ENCODE peak calls at places on chromosome X, in five cellular contexts. N, K, X, E and G are unnamed samples. For H3K4me1, the result is how much of the 10 kb centered on the place peaks cover.

GRCh38 chrX:2397648-2398340 is 103.0 kb downstream of the DHRSX start:
- DNase-seq in X (peak), K (no peak), E (no peak), N (no peak), G (no peak)

GRCh38 chrX:103376979-103377324 is 614 bp downstream of the BEX3 start:
- DNase-seq in K (no peak), E (no peak), N (no peak), X (peak), G (peak)

GRCh38 chrX:51955200-51955599 is 61.8 kb downstream of the MAGED1 start:
- DNase-seq in X (no peak), N (no peak), K (peak), E (no peak), G (no peak)

GRCh38 chrX:21193196-21193595 is 181.0 kb upstream of the CNKSR2 start:
- DNase-seq in K (no peak), E (no peak), N (no peak), X (no peak), G (no peak)

GRCh38 chrX:107596651-107597050 is 31.7 kb upstream of the PRPS1 start:
- DNase-seq in N (no peak), K (no peak), E (no peak), X (no peak), G (peak)

GRCh38 chrX:3663576-3664290 is 49.7 kb downstream of the PRKX start:
- DNase-seq in E (peak), N (no peak), X (no peak), K (no peak), G (no peak)

GRCh38 chrX:148380614-148381561 is 119.5 kb upstream of the AFF2 start:
- DNase-seq in E (no peak), N (no peak), K (peak), X (no peak), G (no peak)

GRCh38 chrX:134171661-134172587 is 65.1 kb upstream of the CCDC160 start:
- DNase-seq in K (no peak), E (peak), X (peak), N (no peak), G (peak)

GRCh38 chrX:116972362-116972761 is 509.6 kb upstream of the CT83 start:
- DNase-seq in X (no peak), N (no peak), E (no peak), K (no peak), G (no peak)

GRCh38 chrX:22399793-22400192 is 127.1 kb downstream of the CBLL2 start:
- DNase-seq in N (no peak), K (no peak), E (no peak), X (no peak), G (no peak)

GRCh38 chrX:826026-826425 is 195.4 kb downstream of the SHOX start:
- DNase-seq in K (no peak), X (no peak), N (no peak), E (no peak), G (no peak)

GRCh38 chrX:69238153-69238959 is 73.1 kb upstream of the PJA1 start:
- DNase-seq in K (no peak), N (no peak), E (no peak), X (no peak), G (no peak)

GRCh38 chrX:34300871-34301270 is 168.8 kb upstream of the FAM47A start:
- DNase-seq in X (peak), N (no peak), K (peak), E (no peak), G (peak)

GRCh38 chrX:105475801-105476200 is 255.3 kb upstream of the TEX13A start:
- DNase-seq in K (no peak), X (no peak), N (no peak), E (no peak), G (no peak)

GRCh38 chrX:76172325-76172887 is 456 bp upstream of the PBDC1 start:
- DNase-seq in X (no peak), K (no peak), N (no peak), E (no peak), G (peak)

GRCh38 chrX:126819429-126819828 is at the start of gene PRR32:
- DNase-seq in E (no peak), K (no peak), N (no peak), X (no peak), G (no peak)

GRCh38 chrX:139298437-139298836 is 232.1 kb upstream of the F9 start:
- DNase-seq in K (no peak), X (no peak), E (no peak), N (no peak), G (no peak)

GRCh38 chrX:31237189-31237588 is 165.3 kb upstream of the FTHL17 start:
- DNase-seq in E (no peak), K (no peak), N (no peak), X (no peak), G (no peak)

GRCh38 chrX:92209936-92210335 is 430.8 kb downstream of the PCDH11X start:
- DNase-seq in K (no peak), X (no peak), E (no peak), N (no peak), G (peak)

GRCh38 chrX:68999351-68999750 is 165.9 kb downstream of the PJA1 start:
- DNase-seq in N (peak), E (no peak), X (no peak), K (no peak), G (peak)

GRCh38 chrX:24202465-24203031 is 53.0 kb downstream of the ZFX start:
- DNase-seq in N (no peak), K (no peak), E (no peak), X (no peak), G (no peak)
- H3K4me1 ChIP-seq in N (under half), K (under half), E (under half), X (under half), G (under half)

DNA sequence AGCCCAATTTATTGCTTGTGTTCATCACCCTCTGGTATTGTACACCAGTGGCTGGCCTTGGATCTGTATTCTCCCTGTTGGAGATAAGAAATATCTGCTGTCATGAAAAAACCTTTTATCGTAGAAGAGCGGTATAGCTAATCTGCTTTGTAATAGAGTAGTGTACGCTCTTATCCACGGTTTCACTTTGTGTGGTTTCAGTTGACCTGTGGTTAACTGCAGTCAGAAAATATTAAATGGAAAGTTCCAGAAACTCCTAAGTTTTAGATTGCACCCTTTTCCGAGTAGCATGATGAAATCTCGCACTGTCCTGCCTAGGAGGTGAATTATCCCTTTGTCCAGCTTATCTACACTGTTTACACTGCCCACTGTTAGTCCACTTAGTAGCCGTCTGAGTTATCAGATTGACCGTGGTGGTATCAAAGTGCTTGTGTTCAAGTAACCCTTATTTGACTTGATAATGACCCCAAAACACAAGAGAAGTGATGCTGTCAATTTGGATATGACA is 42.4 kb downstream of the KDM6A start:
- DNase-seq in E (no peak), X (peak), K (no peak), N (no peak), G (no peak)
- H3K4me1 ChIP-seq in E (under half), X (under half), K (under half), N (under half), G (under half)

GRCh38 chrX:151183912-151184565 is 7.7 kb downstream of the GPR50 start:
- DNase-seq in E (no peak), X (no peak), N (no peak), K (no peak), G (no peak)

GRCh38 chrX:151180400-151180799 is 4.0 kb downstream of the GPR50 start:
- DNase-seq in X (no peak), N (no peak), E (no peak), K (no peak), G (no peak)

GRCh38 chrX:151183233-151183632 is 6.8 kb downstream of the GPR50 start:
- DNase-seq in K (no peak), N (no peak), X (no peak), E (no peak), G (no peak)

GRCh38 chrX:151178746-151179145 is 2.4 kb downstream of the GPR50 start:
- DNase-seq in E (no peak), X (no peak), K (no peak), N (no peak), G (no peak)

GRCh38 chrX:151181088-151181487 is 4.7 kb downstream of the GPR50 start:
- DNase-seq in X (no peak), K (no peak), E (no peak), N (no peak), G (no peak)
- H3K4me1 ChIP-seq in X (under half), K (under half), E (under half), N (under half), G (under half)

GRCh38 chrX:13043938-13044337 is 482 bp downstream of the FAM9C start:
- DNase-seq in X (no peak), K (no peak), N (no peak), E (no peak), G (no peak)
- H3K4me1 ChIP-seq in X (under half), K (under half), N (under half), E (under half), G (under half)

DNA sequence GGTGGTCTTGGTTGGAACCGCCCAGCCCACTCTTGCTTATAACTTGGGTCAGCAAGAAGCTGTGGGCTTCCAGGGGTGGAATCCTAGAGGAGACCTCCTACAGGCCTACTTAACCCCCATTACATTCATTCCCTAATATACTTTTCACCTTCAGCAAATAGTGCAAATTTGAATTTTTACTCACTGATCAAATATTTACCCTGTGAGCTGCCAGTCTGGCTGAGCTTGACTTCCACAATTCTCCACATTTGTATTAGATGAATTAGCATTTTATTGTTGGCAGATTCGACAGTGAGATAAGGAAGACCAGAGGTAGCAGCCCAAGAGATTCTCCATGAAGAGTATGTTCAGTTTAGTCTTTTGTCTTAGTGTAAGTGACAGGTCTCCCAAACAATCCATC is 199.6 kb downstream of the BCOR start:
- DNase-seq in K (no peak), E (no peak), N (no peak), X (no peak), G (no peak)
- H3K4me1 ChIP-seq in K (under half), E (under half), N (under half), X (under half), G (under half)

GRCh38 chrX:119685225-119686066 is 7.5 kb downstream of the SEPTIN6 start:
- DNase-seq in N (no peak), K (peak), E (peak), X (no peak), G (peak)
- H3K4me1 ChIP-seq in N (under half), K (half or more), E (under half), X (under half), G (under half)

GRCh38 chrX:154717824-154718223 is 33.1 kb downstream of the GAB3 start:
- DNase-seq in K (no peak), E (no peak), N (no peak), X (peak), G (peak)

GRCh38 chrX:154719132-154719675 is 31.7 kb downstream of the GAB3 start:
- DNase-seq in N (no peak), K (no peak), X (peak), E (no peak), G (no peak)

GRCh38 chrX:154718607-154719006 is 32.3 kb downstream of the GAB3 start:
- DNase-seq in E (no peak), N (no peak), K (no peak), X (no peak), G (no peak)

GRCh38 chrX:154721155-154721554 is 29.7 kb downstream of the GAB3 start:
- DNase-seq in N (no peak), K (no peak), X (no peak), E (no peak), G (no peak)

GRCh38 chrX:154720067-154720466 is 30.8 kb downstream of the GAB3 start:
- DNase-seq in E (no peak), X (no peak), K (no peak), N (no peak), G (no peak)
- H3K4me1 ChIP-seq in E (under half), X (under half), K (under half), N (under half), G (under half)

GRCh38 chrX:118520206-118520857 is 24.7 kb downstream of the DOCK11 start:
- DNase-seq in N (no peak), X (peak), E (no peak), K (no peak), G (no peak)
- H3K4me1 ChIP-seq in N (under half), X (under half), E (under half), K (under half), G (under half)

GRCh38 chrX:13717697-13718483 is 16.5 kb downstream of the TRAPPC2 start:
- DNase-seq in K (no peak), E (no peak), N (no peak), X (peak), G (no peak)
- H3K4me1 ChIP-seq in K (under half), E (under half), N (under half), X (under half), G (under half)

GRCh38 chrX:143486105-143486504 is 31.2 kb downstream of the SPANXN3 start:
- DNase-seq in K (no peak), E (no peak), X (no peak), N (no peak), G (no peak)
- H3K4me1 ChIP-seq in K (under half), E (under half), X (under half), N (under half), G (under half)